ENCODE peak calls at places on chromosomes 16 and 17, in ten cellular contexts. One of them, this sample, is unnamed.

GRCh38 chr17:10875984-10876555 is 38.2 kb upstream of the PIRT start:
- DNase-seq in BE2C: peak; percentile 41
- DNase-seq in OCI-LY7: peak; percentile 41
- DNase-seq in tibial artery: no peak
- DNase-seq in stomach: peak; percentile 63
- DNase-seq in adrenal gland: peak; percentile 27
- DNase-seq in left ventricle myocardium inferior: no peak
- DNase-seq in uterus: peak; percentile 23
- DNase-seq in prostate gland: peak; percentile 19
- DNase-seq in thoracic aorta: no peak
- DNase-seq in this sample: peak; percentile 33

GRCh38 chr17:44911133-44912001 is 3.9 kb downstream of the GFAP start:
- DNase-seq in BE2C: peak; percentile 85
- DNase-seq in OCI-LY7: peak; percentile 56
- DNase-seq in tibial artery: peak; percentile 52
- DNase-seq in stomach: peak; percentile 73
- DNase-seq in adrenal gland: peak; percentile 61
- DNase-seq in left ventricle myocardium inferior: peak; percentile 58
- DNase-seq in uterus: peak; percentile 49
- DNase-seq in prostate gland: peak; percentile 48
- DNase-seq in thoracic aorta: no peak
- DNase-seq in this sample: peak; percentile 67

GRCh38 chr16:2208772-2209171 is 1.9 kb downstream of the BRICD5 start:
- DNase-seq in BE2C: no peak
- DNase-seq in OCI-LY7: no peak
- DNase-seq in tibial artery: no peak
- DNase-seq in stomach: no peak
- DNase-seq in adrenal gland: no peak
- DNase-seq in left ventricle myocardium inferior: no peak
- DNase-seq in uterus: no peak
- DNase-seq in prostate gland: no peak
- DNase-seq in thoracic aorta: no peak
- DNase-seq in this sample: no peak

GRCh38 chr16:20051611-20052010 is 22.1 kb downstream of the GPR139 start:
- DNase-seq in BE2C: no peak
- DNase-seq in OCI-LY7: no peak
- DNase-seq in tibial artery: no peak
- DNase-seq in stomach: no peak
- DNase-seq in adrenal gland: no peak
- DNase-seq in left ventricle myocardium inferior: no peak
- DNase-seq in uterus: no peak
- DNase-seq in prostate gland: no peak
- DNase-seq in thoracic aorta: no peak
- DNase-seq in this sample: no peak

GRCh38 chr17:43608313-43608712 is 53.4 kb downstream of the MEOX1 start:
- DNase-seq in BE2C: no peak
- DNase-seq in OCI-LY7: no peak
- DNase-seq in tibial artery: no peak
- DNase-seq in stomach: no peak
- DNase-seq in adrenal gland: no peak
- DNase-seq in left ventricle myocardium inferior: no peak
- DNase-seq in uterus: no peak
- DNase-seq in prostate gland: no peak
- DNase-seq in thoracic aorta: no peak
- DNase-seq in this sample: no peak

GRCh38 chr17:29504711-29505110 is 62.1 kb downstream of the ABHD15 start:
- DNase-seq in BE2C: no peak
- DNase-seq in OCI-LY7: no peak
- DNase-seq in tibial artery: no peak
- DNase-seq in stomach: no peak
- DNase-seq in adrenal gland: no peak
- DNase-seq in left ventricle myocardium inferior: no peak
- DNase-seq in uterus: no peak
- DNase-seq in prostate gland: no peak
- DNase-seq in thoracic aorta: no peak
- DNase-seq in this sample: no peak

GRCh38 chr17:58703137-58703846 is 10.9 kb downstream of the RAD51C start:
- DNase-seq in BE2C: no peak
- DNase-seq in OCI-LY7: no peak
- DNase-seq in tibial artery: no peak
- DNase-seq in stomach: no peak
- DNase-seq in adrenal gland: no peak
- DNase-seq in left ventricle myocardium inferior: no peak
- DNase-seq in uterus: no peak
- DNase-seq in prostate gland: no peak
- DNase-seq in thoracic aorta: no peak
- DNase-seq in this sample: no peak

GRCh38 chr17:73064084-73064938 is 28.2 kb downstream of the SLC39A11 start:
- DNase-seq in BE2C: peak; percentile 65
- DNase-seq in OCI-LY7: no peak
- DNase-seq in tibial artery: peak; percentile 45
- DNase-seq in stomach: peak; percentile 34
- DNase-seq in adrenal gland: no peak
- DNase-seq in left ventricle myocardium inferior: no peak
- DNase-seq in uterus: no peak
- DNase-seq in prostate gland: no peak
- DNase-seq in thoracic aorta: no peak
- DNase-seq in this sample: no peak

GRCh38 chr17:63925615-63926014 is 6.5 kb downstream of the CD79B start:
- DNase-seq in BE2C: no peak
- DNase-seq in OCI-LY7: peak; percentile 95
- DNase-seq in tibial artery: no peak
- DNase-seq in stomach: no peak
- DNase-seq in adrenal gland: no peak
- DNase-seq in left ventricle myocardium inferior: peak; percentile 0
- DNase-seq in uterus: no peak
- DNase-seq in prostate gland: no peak
- DNase-seq in thoracic aorta: no peak
- DNase-seq in this sample: no peak

GRCh38 chr16:84277244-84277823 is 17.3 kb upstream of the WFDC1 start:
- DNase-seq in BE2C: peak; percentile 75
- DNase-seq in OCI-LY7: peak; percentile 67
- DNase-seq in tibial artery: peak; percentile 52
- DNase-seq in stomach: peak; percentile 77
- DNase-seq in adrenal gland: peak; percentile 53
- DNase-seq in left ventricle myocardium inferior: peak; percentile 64
- DNase-seq in uterus: peak; percentile 43
- DNase-seq in prostate gland: peak; percentile 67
- DNase-seq in thoracic aorta: no peak
- DNase-seq in this sample: peak; percentile 68

GRCh38 chr17:29590979-29591736 is 1.7 kb upstream of the GIT1 start:
- DNase-seq in BE2C: peak; percentile 62
- DNase-seq in OCI-LY7: peak; percentile 37
- DNase-seq in tibial artery: peak; percentile 63
- DNase-seq in stomach: no peak
- DNase-seq in adrenal gland: no peak
- DNase-seq in left ventricle myocardium inferior: no peak
- DNase-seq in uterus: peak; percentile 77
- DNase-seq in prostate gland: no peak
- DNase-seq in thoracic aorta: no peak
- DNase-seq in this sample: no peak

GRCh38 chr16:12901597-12902436 is at the start of gene SHISA9:
- DNase-seq in BE2C: no peak
- DNase-seq in OCI-LY7: no peak
- DNase-seq in tibial artery: no peak
- DNase-seq in stomach: no peak
- DNase-seq in adrenal gland: peak; percentile 16
- DNase-seq in left ventricle myocardium inferior: no peak
- DNase-seq in uterus: no peak
- DNase-seq in prostate gland: no peak
- DNase-seq in thoracic aorta: no peak
- DNase-seq in this sample: no peak

GRCh38 chr17:31581022-31581483 is 189.6 kb downstream of the RAB11FIP4 start:
- DNase-seq in BE2C: peak; percentile 83
- DNase-seq in OCI-LY7: no peak
- DNase-seq in tibial artery: peak; percentile 74
- DNase-seq in stomach: peak; percentile 90
- DNase-seq in adrenal gland: peak; percentile 43
- DNase-seq in left ventricle myocardium inferior: peak; percentile 78
- DNase-seq in uterus: peak; percentile 75
- DNase-seq in prostate gland: peak; percentile 85
- DNase-seq in thoracic aorta: peak; percentile 64
- DNase-seq in this sample: peak; percentile 71

GRCh38 chr16:14003119-14003570 is 68.0 kb upstream of the MRTFB start:
- DNase-seq in BE2C: peak; percentile 88
- DNase-seq in OCI-LY7: peak; percentile 24
- DNase-seq in tibial artery: peak; percentile 48
- DNase-seq in stomach: no peak
- DNase-seq in adrenal gland: no peak
- DNase-seq in left ventricle myocardium inferior: peak; percentile 61
- DNase-seq in uterus: peak; percentile 57
- DNase-seq in prostate gland: peak; percentile 47
- DNase-seq in thoracic aorta: peak; percentile 26
- DNase-seq in this sample: peak; percentile 56

GRCh38 chr16:11609474-11610120 is 22.9 kb upstream of the LITAF start:
- DNase-seq in BE2C: no peak
- DNase-seq in OCI-LY7: no peak
- DNase-seq in tibial artery: no peak
- DNase-seq in stomach: no peak
- DNase-seq in adrenal gland: no peak
- DNase-seq in left ventricle myocardium inferior: no peak
- DNase-seq in uterus: no peak
- DNase-seq in prostate gland: no peak
- DNase-seq in thoracic aorta: no peak
- DNase-seq in this sample: no peak

GRCh38 chr16:51845586-51845985 is 694.5 kb upstream of the SALL1 start:
- DNase-seq in BE2C: no peak
- DNase-seq in OCI-LY7: no peak
- DNase-seq in tibial artery: no peak
- DNase-seq in stomach: no peak
- DNase-seq in adrenal gland: no peak
- DNase-seq in left ventricle myocardium inferior: no peak
- DNase-seq in uterus: no peak
- DNase-seq in prostate gland: no peak
- DNase-seq in thoracic aorta: no peak
- DNase-seq in this sample: no peak

GRCh38 chr17:76528156-76528527 is 9.4 kb downstream of the CYGB start:
- DNase-seq in BE2C: peak; percentile 75
- DNase-seq in OCI-LY7: peak; percentile 93
- DNase-seq in tibial artery: no peak
- DNase-seq in stomach: no peak
- DNase-seq in adrenal gland: peak; percentile 23
- DNase-seq in left ventricle myocardium inferior: peak; percentile 35
- DNase-seq in uterus: peak; percentile 54
- DNase-seq in prostate gland: no peak
- DNase-seq in thoracic aorta: no peak
- DNase-seq in this sample: no peak
- H3K4me1 ChIP-seq in BE2C: peaks cover 67% of the 10 kb centered on the region
- H3K4me1 ChIP-seq in OCI-LY7: peaks cover 47% of the 10 kb centered on the region
- H3K4me1 ChIP-seq in tibial artery: peaks cover 51% of the 10 kb centered on the region
- H3K4me1 ChIP-seq in stomach: peaks cover 76% of the 10 kb centered on the region
- H3K4me1 ChIP-seq in adrenal gland: peaks cover 24% of the 10 kb centered on the region
- H3K4me1 ChIP-seq in left ventricle myocardium inferior: peaks cover 87% of the 10 kb centered on the region
- H3K4me1 ChIP-seq in uterus: peaks cover 16% of the 10 kb centered on the region
- H3K4me1 ChIP-seq in prostate gland: peaks cover 23% of the 10 kb centered on the region
- H3K4me1 ChIP-seq in thoracic aorta: peaks cover 35% of the 10 kb centered on the region
- H3K4me1 ChIP-seq in this sample: peaks cover 34% of the 10 kb centered on the region

DNA sequence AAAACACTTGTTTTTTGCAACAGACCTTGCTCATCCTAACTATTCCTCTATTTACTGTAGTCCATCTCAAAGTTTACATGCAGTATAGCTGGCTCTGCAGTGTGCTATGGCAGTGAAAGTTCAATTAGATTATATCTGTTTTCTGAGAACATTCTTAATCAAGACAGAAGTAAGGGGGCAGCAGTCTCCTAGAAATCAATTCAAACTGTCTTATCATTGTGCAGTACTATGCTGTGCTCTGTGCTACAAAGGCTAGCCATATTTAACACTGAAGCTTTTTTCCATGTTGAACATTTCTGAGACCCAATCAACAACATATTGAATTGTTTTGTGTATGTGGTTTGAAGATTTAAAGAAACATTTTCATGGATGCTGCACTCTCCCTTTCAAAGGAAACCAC is 11.4 kb downstream of the NETO2 start:
- DNase-seq in BE2C: no peak
- DNase-seq in OCI-LY7: peak; percentile 5
- DNase-seq in tibial artery: no peak
- DNase-seq in stomach: no peak
- DNase-seq in adrenal gland: no peak
- DNase-seq in left ventricle myocardium inferior: no peak
- DNase-seq in uterus: no peak
- DNase-seq in prostate gland: no peak
- DNase-seq in thoracic aorta: no peak
- DNase-seq in this sample: no peak
- TF ChIP-seq CTCF in BE2C: no peak
- TF ChIP-seq CTCF in OCI-LY7: peak; percentile 52
- TF ChIP-seq CTCF in tibial artery: no peak
- TF ChIP-seq CTCF in stomach: no peak
- TF ChIP-seq CTCF in adrenal gland: no peak
- TF ChIP-seq CTCF in left ventricle myocardium inferior: peak; percentile 17
- TF ChIP-seq CTCF in uterus: no peak
- TF ChIP-seq CTCF in prostate gland: no peak
- TF ChIP-seq CTCF in thoracic aorta: no peak
- TF ChIP-seq CTCF in this sample: no peak

GRCh38 chr17:46163316-46163715 is 29.9 kb downstream of the KANSL1 start:
- DNase-seq in BE2C: no peak
- DNase-seq in OCI-LY7: no peak
- DNase-seq in tibial artery: no peak
- DNase-seq in stomach: no peak
- DNase-seq in adrenal gland: no peak
- DNase-seq in left ventricle myocardium inferior: no peak
- DNase-seq in uterus: no peak
- DNase-seq in prostate gland: no peak
- DNase-seq in thoracic aorta: no peak
- DNase-seq in this sample: no peak
- H3K4me1 ChIP-seq in BE2C: no peaks in the 10 kb centered on the region
- H3K4me1 ChIP-seq in OCI-LY7: peaks cover 64% of the 10 kb centered on the region
- H3K4me1 ChIP-seq in tibial artery: peaks cover 79% of the 10 kb centered on the region
- H3K4me1 ChIP-seq in stomach: peaks cover 97% of the 10 kb centered on the region
- H3K4me1 ChIP-seq in adrenal gland: peaks cover 35% of the 10 kb centered on the region
- H3K4me1 ChIP-seq in left ventricle myocardium inferior: peaks cover 88% of the 10 kb centered on the region
- H3K4me1 ChIP-seq in uterus: no peaks in the 10 kb centered on the region
- H3K4me1 ChIP-seq in prostate gland: peaks cover under 1% of the 10 kb centered on the region
- H3K4me1 ChIP-seq in thoracic aorta: peaks cover 57% of the 10 kb centered on the region
- H3K4me1 ChIP-seq in this sample: peaks cover 35% of the 10 kb centered on the region

DNA sequence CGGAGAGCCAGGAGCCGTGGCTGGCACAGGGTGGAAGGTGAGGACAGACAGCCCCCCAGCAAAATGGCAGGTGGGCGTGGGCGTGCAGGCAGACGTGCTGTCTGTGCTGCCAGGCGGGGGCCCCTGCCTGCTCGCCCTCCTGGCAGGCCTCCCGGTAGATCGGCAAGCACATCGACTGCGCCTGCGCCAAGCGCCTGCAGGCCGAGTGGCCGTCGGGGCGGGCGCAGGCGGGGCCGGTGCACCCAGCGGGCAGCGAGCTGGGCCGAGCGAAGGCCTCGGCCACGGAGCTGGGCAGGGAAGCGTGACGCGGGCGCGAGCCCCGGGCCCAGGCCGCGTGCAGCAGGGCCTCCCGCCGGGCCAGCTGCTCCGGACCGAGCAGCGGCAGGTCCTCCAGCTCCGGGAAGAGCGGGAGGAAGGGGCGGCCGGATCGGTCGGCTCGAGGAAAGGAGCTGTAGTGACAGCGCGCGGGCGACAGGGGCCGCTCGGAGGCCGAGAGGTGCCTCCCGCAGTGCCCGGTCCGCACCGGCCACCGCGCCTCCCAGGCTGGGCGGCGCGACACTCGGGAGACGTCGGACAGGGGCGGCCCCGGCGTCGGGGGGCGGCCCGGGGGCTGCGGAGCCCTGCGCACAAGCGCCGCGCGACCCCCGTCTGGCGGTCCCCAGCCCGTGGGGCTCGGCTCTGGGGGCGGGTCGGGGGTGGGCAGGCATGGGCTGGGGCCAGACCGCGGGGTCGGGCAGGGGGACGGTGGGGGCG is 16.9 kb downstream of the GRIN2C start:
- DNase-seq in BE2C: peak; percentile 88
- DNase-seq in OCI-LY7: no peak
- DNase-seq in tibial artery: no peak
- DNase-seq in stomach: peak; percentile 75
- DNase-seq in adrenal gland: peak; percentile 79
- DNase-seq in left ventricle myocardium inferior: peak; percentile 76
- DNase-seq in uterus: peak; percentile 40
- DNase-seq in prostate gland: peak; percentile 35
- DNase-seq in thoracic aorta: no peak
- DNase-seq in this sample: peak; percentile 64
- TF ChIP-seq CTCF in BE2C: peak; percentile 41
- TF ChIP-seq CTCF in OCI-LY7: no peak
- TF ChIP-seq CTCF in tibial artery: peak; percentile 48
- TF ChIP-seq CTCF in stomach: no peak
- TF ChIP-seq CTCF in adrenal gland: peak; percentile 77
- TF ChIP-seq CTCF in left ventricle myocardium inferior: peak; percentile 71
- TF ChIP-seq CTCF in uterus: peak; percentile 57
- TF ChIP-seq CTCF in prostate gland: peak; percentile 38
- TF ChIP-seq CTCF in thoracic aorta: peak; percentile 45
- TF ChIP-seq CTCF in this sample: peak; percentile 30

This sample was measured in lung.